ENCODE peak calls at places on chromosomes 1 and 21, in six cellular contexts. One of them, this sample, is unnamed.

GRCh38 chr21:44423941-44424607 is 31.2 kb upstream of the LRRC3 start:
- DNase-seq in NCI-H187 treated with DMSO at 0.1 percent for 48 hours: no peak
- DNase-seq in AG20443: no peak
- DNase-seq in thoracic aorta: no peak
- DNase-seq in RPMI8226: peak
- DNase-seq in NT2/D1: no peak
- DNase-seq in this sample: no peak

GRCh38 chr1:151655362-151655761 is 43.5 kb downstream of the SNX27 start:
- DNase-seq in thoracic aorta: no peak
- DNase-seq in AG20443: no peak
- DNase-seq in NCI-H187 treated with DMSO at 0.1 percent for 48 hours: no peak
- DNase-seq in NT2/D1: no peak
- DNase-seq in RPMI8226: no peak
- DNase-seq in this sample: no peak

GRCh38 chr1:81808760-81809159 is 8.0 kb downstream of the ADGRL2 start:
- DNase-seq in AG20443: no peak
- DNase-seq in thoracic aorta: no peak
- DNase-seq in NT2/D1: peak
- DNase-seq in NCI-H187 treated with DMSO at 0.1 percent for 48 hours: no peak
- DNase-seq in RPMI8226: peak
- DNase-seq in this sample: no peak

GRCh38 chr1:203327684-203328457 is 22.6 kb downstream of the BTG2 start:
- DNase-seq in NCI-H187 treated with DMSO at 0.1 percent for 48 hours: peak
- DNase-seq in AG20443: peak
- DNase-seq in thoracic aorta: no peak
- DNase-seq in RPMI8226: no peak
- DNase-seq in NT2/D1: no peak
- DNase-seq in this sample: no peak

GRCh38 chr1:88001460-88001859 is 672.8 kb downstream of the LMO4 start:
- DNase-seq in AG20443: peak
- DNase-seq in RPMI8226: no peak
- DNase-seq in thoracic aorta: no peak
- DNase-seq in NT2/D1: no peak
- DNase-seq in NCI-H187 treated with DMSO at 0.1 percent for 48 hours: no peak
- DNase-seq in this sample: peak

GRCh38 chr1:29962831-29963247 is 726.5 kb downstream of the PTPRU start:
- DNase-seq in NT2/D1: no peak
- DNase-seq in NCI-H187 treated with DMSO at 0.1 percent for 48 hours: no peak
- DNase-seq in RPMI8226: no peak
- DNase-seq in thoracic aorta: no peak
- DNase-seq in AG20443: no peak
- DNase-seq in this sample: no peak

GRCh38 chr21:44999972-45000636 is 60.3 kb downstream of the SLX9 start:
- DNase-seq in AG20443: no peak
- DNase-seq in NT2/D1: no peak
- DNase-seq in thoracic aorta: no peak
- DNase-seq in NCI-H187 treated with DMSO at 0.1 percent for 48 hours: no peak
- DNase-seq in RPMI8226: no peak
- DNase-seq in this sample: no peak

GRCh38 chr1:153598309-153599172 is 14.4 kb downstream of the S100A16 start:
- DNase-seq in NCI-H187 treated with DMSO at 0.1 percent for 48 hours: no peak
- DNase-seq in thoracic aorta: no peak
- DNase-seq in AG20443: peak
- DNase-seq in NT2/D1: peak
- DNase-seq in RPMI8226: peak
- DNase-seq in this sample: peak

GRCh38 chr1:218823291-218823900 is 350.3 kb upstream of the LYPLAL1 start:
- DNase-seq in thoracic aorta: no peak
- DNase-seq in RPMI8226: no peak
- DNase-seq in NCI-H187 treated with DMSO at 0.1 percent for 48 hours: no peak
- DNase-seq in NT2/D1: no peak
- DNase-seq in AG20443: peak
- DNase-seq in this sample: peak

GRCh38 chr1:231919269-231919886 is 292.8 kb downstream of the DISC1 start:
- DNase-seq in NT2/D1: no peak
- DNase-seq in thoracic aorta: no peak
- DNase-seq in AG20443: no peak
- DNase-seq in RPMI8226: no peak
- DNase-seq in NCI-H187 treated with DMSO at 0.1 percent for 48 hours: no peak
- DNase-seq in this sample: no peak

GRCh38 chr1:25743164-25744139 is 56.5 kb upstream of the SELENON start:
- DNase-seq in thoracic aorta: peak
- DNase-seq in NT2/D1: no peak
- DNase-seq in AG20443: peak
- DNase-seq in NCI-H187 treated with DMSO at 0.1 percent for 48 hours: no peak
- DNase-seq in RPMI8226: no peak
- DNase-seq in this sample: no peak

GRCh38 chr1:30523055-30524020 is 200.0 kb downstream of the MATN1 start:
- DNase-seq in AG20443: peak
- DNase-seq in NCI-H187 treated with DMSO at 0.1 percent for 48 hours: no peak
- DNase-seq in thoracic aorta: no peak
- DNase-seq in RPMI8226: peak
- DNase-seq in NT2/D1: no peak
- DNase-seq in this sample: peak

GRCh38 chr1:220235462-220235861 is 36.8 kb downstream of the RAB3GAP2 start:
- DNase-seq in NCI-H187 treated with DMSO at 0.1 percent for 48 hours: no peak
- DNase-seq in NT2/D1: no peak
- DNase-seq in thoracic aorta: no peak
- DNase-seq in RPMI8226: no peak
- DNase-seq in AG20443: no peak
- DNase-seq in this sample: no peak

GRCh38 chr1:26913754-26914619 is at the start of gene NR0B2:
- DNase-seq in NCI-H187 treated with DMSO at 0.1 percent for 48 hours: peak
- DNase-seq in AG20443: no peak
- DNase-seq in thoracic aorta: no peak
- DNase-seq in NT2/D1: no peak
- DNase-seq in RPMI8226: peak
- DNase-seq in this sample: no peak

GRCh38 chr1:199205740-199206139 is 566.9 kb downstream of the PTPRC start:
- DNase-seq in NT2/D1: no peak
- DNase-seq in thoracic aorta: no peak
- DNase-seq in RPMI8226: no peak
- DNase-seq in AG20443: no peak
- DNase-seq in NCI-H187 treated with DMSO at 0.1 percent for 48 hours: no peak
- DNase-seq in this sample: no peak

GRCh38 chr1:64234714-64235113 is 31.3 kb downstream of the UBE2U start:
- DNase-seq in NCI-H187 treated with DMSO at 0.1 percent for 48 hours: no peak
- DNase-seq in NT2/D1: no peak
- DNase-seq in RPMI8226: no peak
- DNase-seq in AG20443: no peak
- DNase-seq in thoracic aorta: no peak
- DNase-seq in this sample: no peak

GRCh38 chr1:109351457-109351856 is 44.6 kb upstream of the MYBPHL start:
- DNase-seq in AG20443: no peak
- DNase-seq in NT2/D1: no peak
- DNase-seq in RPMI8226: no peak
- DNase-seq in thoracic aorta: no peak
- DNase-seq in NCI-H187 treated with DMSO at 0.1 percent for 48 hours: no peak
- DNase-seq in this sample: no peak

GRCh38 chr1:230112131-230112701 is 45.2 kb downstream of the GALNT2 start:
- DNase-seq in thoracic aorta: no peak
- DNase-seq in NT2/D1: no peak
- DNase-seq in NCI-H187 treated with DMSO at 0.1 percent for 48 hours: no peak
- DNase-seq in AG20443: no peak
- DNase-seq in RPMI8226: peak
- DNase-seq in this sample: no peak

GRCh38 chr1:204605791-204606190 is 79.7 kb downstream of the LRRN2 start:
- DNase-seq in AG20443: no peak
- DNase-seq in RPMI8226: no peak
- DNase-seq in NCI-H187 treated with DMSO at 0.1 percent for 48 hours: no peak
- DNase-seq in thoracic aorta: no peak
- DNase-seq in NT2/D1: no peak
- DNase-seq in this sample: no peak

GRCh38 chr1:171743014-171743870 is 1.4 kb upstream of the VAMP4 start:
- DNase-seq in NT2/D1: no peak
- DNase-seq in NCI-H187 treated with DMSO at 0.1 percent for 48 hours: no peak
- DNase-seq in AG20443: peak
- DNase-seq in RPMI8226: no peak
- DNase-seq in thoracic aorta: no peak
- DNase-seq in this sample: peak

GRCh38 chr1:74771913-74772515 is 39.1 kb downstream of the TYW3 start:
- DNase-seq in NCI-H187 treated with DMSO at 0.1 percent for 48 hours: peak
- DNase-seq in RPMI8226: peak
- DNase-seq in NT2/D1: peak
- DNase-seq in AG20443: peak
- DNase-seq in thoracic aorta: no peak
- DNase-seq in this sample: peak

GRCh38 chr1:32592953-32593352 is 53.7 kb downstream of the ZBTB8A start:
- DNase-seq in AG20443: no peak
- DNase-seq in RPMI8226: no peak
- DNase-seq in thoracic aorta: no peak
- DNase-seq in NCI-H187 treated with DMSO at 0.1 percent for 48 hours: no peak
- DNase-seq in NT2/D1: no peak
- DNase-seq in this sample: peak

GRCh38 chr1:18077657-18078215 is 29.9 kb upstream of the IGSF21 start:
- DNase-seq in RPMI8226: peak
- DNase-seq in AG20443: no peak
- DNase-seq in NCI-H187 treated with DMSO at 0.1 percent for 48 hours: peak
- DNase-seq in thoracic aorta: no peak
- DNase-seq in NT2/D1: no peak
- DNase-seq in this sample: no peak

This sample was measured in HFFc6.